ENCODE peak calls at places on chromosomes 3 and 15, in eight cellular contexts. K is SJSA1, L is body of pancreas, T is right cardiac atrium, S is lung, P is Caco-2, M is OCI-LY7, F is heart right ventricle. G is an unnamed sample. For H3K4me1, the result is how much of the 10 kb centered on the place peaks cover.

GRCh38 chr3:136473716-136474326 is 223.7 kb downstream of the PCCB start:
- DNase-seq in F (no peak), M (no peak), T (no peak), P (no peak), S (no peak), L (no peak), K (peak), G (no peak)

GRCh38 chr3:126460386-126460785 is 15.3 kb downstream of the ZXDC start:
- DNase-seq in T (no peak), P (no peak), L (no peak), F (no peak), M (no peak), K (no peak), S (no peak), G (no peak)

GRCh38 chr15:62976301-62976842 is 66.2 kb upstream of the TPM1 start:
- DNase-seq in P (no peak), T (no peak), L (no peak), F (no peak), M (no peak), K (peak), S (no peak), G (no peak)

GRCh38 chr15:64979252-64979710 is 10.4 kb downstream of the SPG21 start:
- DNase-seq in L (no peak), F (no peak), K (no peak), S (no peak), P (no peak), M (no peak), T (no peak), G (no peak)

GRCh38 chr15:85318048-85318731 is 62.2 kb upstream of the AKAP13 start:
- DNase-seq in S (no peak), F (no peak), T (no peak), P (peak), L (no peak), M (peak), K (peak), G (no peak)

GRCh38 chr3:135218782-135219181 is 423.7 kb downstream of the EPHB1 start:
- DNase-seq in K (no peak), P (no peak), T (no peak), S (no peak), L (no peak), M (no peak), F (no peak), G (no peak)

GRCh38 chr3:114121996-114122709 is 56.7 kb downstream of the DRD3 start:
- DNase-seq in M (no peak), K (peak), L (no peak), F (no peak), P (no peak), S (peak), T (peak), G (no peak)

GRCh38 chr15:48178612-48178931 is 477 bp upstream of the MYEF2 start:
- DNase-seq in T (no peak), L (no peak), S (no peak), P (no peak), F (no peak), K (no peak), M (no peak), G (no peak)

GRCh38 chr3:177744873-177745646 is 547.8 kb upstream of the TBL1XR1 start:
- DNase-seq in F (no peak), K (no peak), T (peak), S (peak), P (peak), M (no peak), L (no peak), G (no peak)

GRCh38 chr3:167839460-167839859 is 103.9 kb downstream of the SERPINI1 start:
- DNase-seq in L (no peak), F (no peak), S (no peak), T (no peak), P (no peak), K (no peak), M (no peak), G (no peak)
- H3K4me1 ChIP-seq in L (under half), F (under half), S (under half), T (under half), P (under half), K (under half), M (under half), G (under half)

GRCh38 chr15:44195151-44195740 is at the start of gene FRMD5:
- DNase-seq in M (peak), P (peak), F (peak), K (peak), L (peak), T (peak), S (peak), G (peak)
- H3K4me3 ChIP-seq in M (peak), P (peak), F (peak), K (peak), L (peak), T (peak), S (no peak), G (peak)

GRCh38 chr15:93027413-93027812 is 61.6 kb downstream of the RGMA start:
- DNase-seq in K (no peak), T (peak), M (no peak), S (no peak), P (no peak), F (no peak), L (no peak), G (no peak)

GRCh38 chr15:93025625-93025982 is 63.4 kb downstream of the RGMA start:
- DNase-seq in M (no peak), S (no peak), T (peak), P (no peak), F (no peak), K (no peak), L (no peak), G (no peak)

GRCh38 chr15:93026359-93026758 is 62.7 kb downstream of the RGMA start:
- DNase-seq in S (no peak), T (peak), P (no peak), K (no peak), L (no peak), M (no peak), F (no peak), G (no peak)

GRCh38 chr15:93024293-93024692 is 64.7 kb downstream of the RGMA start:
- DNase-seq in P (no peak), T (peak), M (no peak), S (no peak), L (no peak), F (no peak), K (no peak), G (no peak)

GRCh38 chr15:93024716-93025624 is 64.0 kb downstream of the RGMA start:
- DNase-seq in S (no peak), L (no peak), K (no peak), P (no peak), M (no peak), T (peak), F (no peak), G (no peak)
- H3K4me1 ChIP-seq in S (under half), L (under half), K (under half), P (under half), M (under half), T (under half), F (under half), G (under half)

GRCh38 chr15:92677998-92678397 is 22.4 kb upstream of the FAM174B start:
- DNase-seq in F (no peak), L (no peak), S (no peak), K (no peak), M (no peak), P (no peak), T (no peak), G (no peak)

GRCh38 chr15:92682772-92683510 is 27.4 kb upstream of the FAM174B start:
- DNase-seq in K (no peak), M (no peak), L (no peak), P (no peak), T (no peak), S (no peak), F (no peak), G (no peak)

GRCh38 chr15:92683511-92683834 is 27.9 kb upstream of the FAM174B start:
- DNase-seq in P (peak), F (peak), K (peak), M (no peak), S (peak), T (no peak), L (peak), G (peak)

GRCh38 chr15:92681141-92681622 is 25.6 kb upstream of the FAM174B start:
- DNase-seq in L (no peak), T (no peak), K (no peak), M (no peak), P (no peak), F (no peak), S (no peak), G (no peak)
- H3K4me3 ChIP-seq in L (no peak), T (no peak), K (no peak), M (no peak), P (no peak), F (no peak), S (no peak), G (no peak)

GRCh38 chr3:141083226-141083625 is 32.1 kb downstream of the SPSB4 start:
- DNase-seq in K (no peak), F (no peak), P (no peak), T (no peak), M (no peak), L (no peak), S (no peak), G (no peak)

GRCh38 chr3:141083831-141084624 is 32.9 kb downstream of the SPSB4 start:
- DNase-seq in P (peak), M (no peak), F (peak), S (no peak), T (peak), K (no peak), L (no peak), G (no peak)

GRCh38 chr3:141081141-141081795 is 30.1 kb downstream of the SPSB4 start:
- DNase-seq in F (no peak), L (no peak), T (no peak), P (peak), S (no peak), K (no peak), M (no peak), G (no peak)

GRCh38 chr3:141080407-141080806 is 29.3 kb downstream of the SPSB4 start:
- DNase-seq in F (no peak), S (no peak), L (no peak), T (no peak), M (no peak), K (no peak), P (no peak), G (no peak)

GRCh38 chr3:141082064-141082463 is 30.9 kb downstream of the SPSB4 start:
- DNase-seq in P (no peak), M (no peak), T (no peak), F (no peak), K (no peak), L (no peak), S (no peak), G (no peak)
- H3K4me1 ChIP-seq in P (half or more), M (under half), T (under half), F (under half), K (under half), L (half or more), S (under half), G (under half)

GRCh38 chr15:80480171-80480811 is 76.1 kb downstream of the ARNT2 start:
- DNase-seq in P (no peak), T (no peak), S (no peak), K (no peak), F (no peak), M (no peak), L (no peak), G (no peak)
- H3K4me3 ChIP-seq in P (no peak), T (no peak), S (no peak), K (no peak), F (no peak), M (no peak), L (no peak), G (no peak)